ENCODE peak calls at places on chromosomes 2 and 18, in nine cellular contexts. One of them, this sample, is unnamed.

GRCh38 chr2:164275659-164276058 is 345.6 kb downstream of the GRB14 start:
- DNase-seq in anterior cingulate cortex: no peak
- DNase-seq in breast epithelium: no peak
- DNase-seq in stimulated activated CD4-positive, alpha-beta T cell treated with anti-CD3 and anti-CD28 coated beads, TNF-alpha, amount 100 ng/mL, for 4 hours: no peak
- DNase-seq in tibial artery: no peak
- DNase-seq in HepG2: no peak
- DNase-seq in non-pigmented ciliary epithelial cell: no peak
- DNase-seq in D341Med: no peak
- DNase-seq in AG04450: no peak
- DNase-seq in this sample: no peak

GRCh38 chr2:145356046-145356445 is 836.1 kb upstream of the ZEB2 start:
- DNase-seq in anterior cingulate cortex: no peak
- DNase-seq in breast epithelium: no peak
- DNase-seq in stimulated activated CD4-positive, alpha-beta T cell treated with anti-CD3 and anti-CD28 coated beads, TNF-alpha, amount 100 ng/mL, for 4 hours: no peak
- DNase-seq in tibial artery: no peak
- DNase-seq in HepG2: no peak
- DNase-seq in non-pigmented ciliary epithelial cell: no peak
- DNase-seq in D341Med: no peak
- DNase-seq in AG04450: no peak
- DNase-seq in this sample: no peak

GRCh38 chr2:88832256-88832991 is 141.0 kb downstream of the RPIA start:
- DNase-seq in anterior cingulate cortex: no peak
- DNase-seq in breast epithelium: no peak
- DNase-seq in stimulated activated CD4-positive, alpha-beta T cell treated with anti-CD3 and anti-CD28 coated beads, TNF-alpha, amount 100 ng/mL, for 4 hours: no peak
- DNase-seq in tibial artery: no peak
- DNase-seq in HepG2: no peak
- DNase-seq in non-pigmented ciliary epithelial cell: no peak
- DNase-seq in D341Med: no peak
- DNase-seq in AG04450: no peak
- DNase-seq in this sample: no peak

GRCh38 chr18:63273170-63273925 is 46.2 kb downstream of the BCL2 start:
- DNase-seq in anterior cingulate cortex: no peak
- DNase-seq in breast epithelium: no peak
- DNase-seq in stimulated activated CD4-positive, alpha-beta T cell treated with anti-CD3 and anti-CD28 coated beads, TNF-alpha, amount 100 ng/mL, for 4 hours: no peak
- DNase-seq in tibial artery: no peak
- DNase-seq in HepG2: no peak
- DNase-seq in non-pigmented ciliary epithelial cell: no peak
- DNase-seq in D341Med: no peak
- DNase-seq in AG04450: no peak
- DNase-seq in this sample: peak; percentile 37

GRCh38 chr2:174888136-174888535 is 117.0 kb downstream of the CHN1 start:
- DNase-seq in anterior cingulate cortex: no peak
- DNase-seq in breast epithelium: no peak
- DNase-seq in stimulated activated CD4-positive, alpha-beta T cell treated with anti-CD3 and anti-CD28 coated beads, TNF-alpha, amount 100 ng/mL, for 4 hours: no peak
- DNase-seq in tibial artery: no peak
- DNase-seq in HepG2: no peak
- DNase-seq in non-pigmented ciliary epithelial cell: no peak
- DNase-seq in D341Med: no peak
- DNase-seq in AG04450: no peak
- DNase-seq in this sample: peak; percentile 39

GRCh38 chr2:174716785-174717184 is 47.5 kb downstream of the CHRNA1 start:
- DNase-seq in anterior cingulate cortex: no peak
- DNase-seq in breast epithelium: no peak
- DNase-seq in stimulated activated CD4-positive, alpha-beta T cell treated with anti-CD3 and anti-CD28 coated beads, TNF-alpha, amount 100 ng/mL, for 4 hours: no peak
- DNase-seq in tibial artery: no peak
- DNase-seq in HepG2: no peak
- DNase-seq in non-pigmented ciliary epithelial cell: no peak
- DNase-seq in D341Med: no peak
- DNase-seq in AG04450: no peak
- DNase-seq in this sample: no peak

GRCh38 chr2:196113061-196113974 is 44.7 kb upstream of the DNAH7 start:
- DNase-seq in anterior cingulate cortex: no peak
- DNase-seq in breast epithelium: no peak
- DNase-seq in stimulated activated CD4-positive, alpha-beta T cell treated with anti-CD3 and anti-CD28 coated beads, TNF-alpha, amount 100 ng/mL, for 4 hours: no peak
- DNase-seq in tibial artery: no peak
- DNase-seq in HepG2: no peak
- DNase-seq in non-pigmented ciliary epithelial cell: peak; percentile 67
- DNase-seq in D341Med: no peak
- DNase-seq in AG04450: peak; percentile 50
- DNase-seq in this sample: no peak

GRCh38 chr2:217593732-217594131 is 409.1 kb downstream of the TNS1 start:
- DNase-seq in anterior cingulate cortex: no peak
- DNase-seq in breast epithelium: no peak
- DNase-seq in stimulated activated CD4-positive, alpha-beta T cell treated with anti-CD3 and anti-CD28 coated beads, TNF-alpha, amount 100 ng/mL, for 4 hours: no peak
- DNase-seq in tibial artery: no peak
- DNase-seq in HepG2: no peak
- DNase-seq in non-pigmented ciliary epithelial cell: no peak
- DNase-seq in D341Med: no peak
- DNase-seq in AG04450: no peak
- DNase-seq in this sample: peak; percentile 20

This sample was measured in NCI-H69.